ENCODE peak calls at places on chromosome 11, in four cellular contexts. D, T, X and P are unnamed samples.
A peak's percentile ranks its signal among the peaks of the same experiment; 100 is the strongest.

GRCh38 chr11:43942651-43943356 is 367 bp downstream of the C11orf96 start:
- DNase-seq in T (no peak), D (peak; percentile 44), X (no peak), P (peak; percentile 61)

GRCh38 chr11:124380585-124380984 is 3.7 kb downstream of the OR8B2 start:
- DNase-seq in D (no peak), X (no peak), T (no peak), P (no peak)

GRCh38 chr11:69475866-69476714 is 5.4 kb upstream of the LINC01488 start:
- DNase-seq in T (no peak), D (no peak), X (no peak), P (no peak)

GRCh38 chr11:65844231-65844872 is 10.6 kb downstream of the SNX32 start:
- DNase-seq in D (no peak), X (no peak), T (peak; percentile 80), P (no peak)

GRCh38 chr11:49533204-49533603 is 324.8 kb upstream of the FOLH1 start:
- DNase-seq in T (no peak), X (no peak), D (no peak), P (no peak)

GRCh38 chr11:13970986-13971385 is 8.5 kb downstream of the SPON1 start:
- DNase-seq in X (no peak), T (peak; percentile 30), D (no peak), P (peak; percentile 64)

GRCh38 chr11:47409440-47410403 is 1.3 kb downstream of the SLC39A13 start:
- DNase-seq in T (no peak), X (no peak), D (no peak), P (peak; percentile 43)

GRCh38 chr11:68016904-68017817 is 7.0 kb downstream of the ALDH3B1 start:
- DNase-seq in D (no peak), T (peak; percentile 94), X (no peak), P (no peak)

GRCh38 chr11:113091578-113091844 is 130.3 kb downstream of the NCAM1 start:
- DNase-seq in T (no peak), X (no peak), D (no peak), P (no peak)

GRCh38 chr11:11261629-11262028 is 91.4 kb downstream of the CSNK2A3 start:
- DNase-seq in T (no peak), D (no peak), X (peak; percentile 45), P (no peak)

GRCh38 chr11:27697679-27698275 is 2.5 kb downstream of the BDNF start:
- DNase-seq in X (no peak), T (no peak), D (no peak), P (no peak)

GRCh38 chr11:76268498-76268897 is 62.2 kb upstream of the WNT11 start:
- DNase-seq in T (no peak), X (no peak), D (no peak), P (no peak)

GRCh38 chr11:76266701-76267100 is 60.4 kb upstream of the WNT11 start:
- DNase-seq in X (no peak), D (no peak), T (no peak), P (no peak)

GRCh38 chr11:76267563-76267962 is 61.3 kb upstream of the WNT11 start:
- DNase-seq in D (no peak), T (no peak), X (no peak), P (no peak)

GRCh38 chr11:76265771-76266241 is 59.5 kb upstream of the WNT11 start:
- DNase-seq in T (no peak), D (no peak), X (no peak), P (no peak)

DNA sequence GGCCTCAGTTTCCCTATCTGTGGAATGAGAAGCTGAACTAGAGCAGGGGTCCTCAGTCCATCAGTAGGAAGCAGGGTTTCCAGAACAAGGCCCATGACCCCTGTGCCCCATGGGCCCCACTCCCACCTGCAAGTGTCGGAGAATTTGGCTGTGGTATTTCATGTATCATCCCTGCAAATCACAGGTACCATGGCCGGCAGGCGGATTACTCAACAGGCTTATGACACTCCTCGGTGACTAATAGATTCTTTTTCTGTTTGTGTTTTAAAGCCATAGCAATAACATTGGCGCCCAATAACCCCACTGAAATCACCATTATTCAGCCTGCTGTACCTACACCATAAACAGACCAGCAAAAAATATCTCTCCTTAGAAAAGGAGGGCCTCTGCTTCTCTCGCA is 60.0 kb upstream of the WNT11 start:
- DNase-seq in T (no peak), X (no peak), D (no peak), P (no peak)
- TF ChIP-seq FOXM1 in T (no peak), X (no peak), D (no peak), P (no peak)

DNA sequence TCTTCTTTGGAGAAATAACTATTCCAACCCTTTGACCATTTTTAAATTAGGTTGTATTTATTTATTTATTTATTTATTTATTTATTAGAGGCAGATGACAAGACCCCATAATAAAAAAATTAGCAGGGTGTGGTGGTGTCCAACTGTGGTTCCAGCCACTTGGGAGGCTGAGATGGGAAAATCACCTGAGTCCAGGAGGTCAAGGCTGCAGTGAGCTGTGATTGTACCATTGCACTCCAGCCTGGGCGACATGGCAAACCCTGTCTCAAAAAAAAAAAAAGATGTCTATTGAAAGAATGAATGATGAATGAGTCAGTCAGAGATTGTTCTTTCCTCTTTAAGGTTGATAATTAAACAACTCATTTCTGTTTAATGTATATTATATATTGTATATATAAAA is 129.6 kb downstream of the WNT11 start:
- DNase-seq in D (no peak), T (no peak), X (no peak), P (no peak)
- TF ChIP-seq REST in D (no peak), T (no peak), X (no peak), P (no peak)

DNA sequence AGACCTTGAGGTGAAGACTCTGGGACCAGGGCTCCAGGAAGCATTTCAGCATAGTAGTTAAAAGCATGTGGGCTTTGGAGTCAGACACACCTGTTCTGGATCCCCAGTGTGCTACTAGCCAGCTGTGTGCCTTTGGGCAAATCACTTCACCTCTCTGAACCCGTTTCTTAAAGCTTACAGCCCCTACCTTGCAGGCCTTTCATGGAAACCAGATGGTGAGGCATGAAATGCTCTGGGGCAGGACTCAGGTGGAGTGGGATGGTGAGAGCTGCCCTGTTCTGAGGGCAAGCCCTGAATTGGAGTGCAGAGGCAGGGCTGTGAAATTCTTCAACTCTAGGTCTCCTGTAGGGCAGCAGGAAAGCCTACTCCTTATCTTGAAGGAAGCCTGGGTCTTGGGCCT is 10.5 kb downstream of the UCP2 start:
- DNase-seq in X (no peak), D (no peak), T (no peak), P (no peak)
- TF ChIP-seq RAD21 in X (no peak), D (no peak), T (no peak), P (no peak)

GRCh38 chr11:103897156-103897555 is 139.3 kb upstream of the DDI1 start:
- DNase-seq in D (no peak), T (no peak), X (no peak), P (no peak)
- TF ChIP-seq FOXM1 in D (no peak), T (no peak), X (no peak), P (no peak)

GRCh38 chr11:117073539-117073938 is 24.7 kb downstream of the SIK3 start:
- DNase-seq in T (no peak), D (no peak), X (no peak), P (no peak)

GRCh38 chr11:117075186-117075585 is 23.0 kb downstream of the SIK3 start:
- DNase-seq in T (no peak), D (no peak), X (no peak), P (no peak)

GRCh38 chr11:117071344-117071787 is 26.9 kb downstream of the SIK3 start:
- DNase-seq in X (no peak), T (peak; percentile 84), D (peak; percentile 39), P (no peak)

GRCh38 chr11:117074122-117074521 is 24.1 kb downstream of the SIK3 start:
- DNase-seq in X (no peak), D (peak; percentile 31), T (no peak), P (no peak)

GRCh38 chr11:117072517-117073218 is 25.6 kb downstream of the SIK3 start:
- DNase-seq in X (peak; percentile 45), D (peak; percentile 49), T (peak; percentile 93), P (no peak)
- TF ChIP-seq REST in X (no peak), D (no peak), T (no peak), P (no peak)

DNA sequence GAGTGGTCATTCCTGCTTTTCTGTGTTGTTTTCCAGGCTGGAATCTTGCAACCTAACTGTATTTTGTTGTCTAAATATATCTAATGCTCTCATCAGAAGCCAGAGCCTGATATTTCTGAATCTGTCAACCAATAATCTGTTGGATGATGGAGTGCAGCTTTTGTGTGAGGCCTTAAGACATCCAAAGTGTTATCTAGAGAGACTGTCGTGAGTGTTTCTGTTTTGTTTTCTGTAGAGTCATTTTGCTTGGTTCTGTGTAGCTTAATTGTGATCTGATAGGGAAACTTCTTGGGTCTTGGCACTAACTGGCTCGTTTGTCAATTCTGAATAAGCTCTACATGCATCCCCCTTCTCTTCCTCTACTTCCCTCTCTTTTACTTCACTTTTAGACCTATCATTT is 31.2 kb upstream of the RBMXL2 start:
- DNase-seq in T (no peak), D (no peak), X (no peak), P (no peak)
- TF ChIP-seq RAD21 in T (no peak), D (no peak), X (no peak), P (no peak)